ENCODE peak calls at places on chromosome 21, in five cellular contexts. G is H9; V is iPS-NIHi11; H is stimulated activated CD4-positive, alpha-beta T cell treated with anti-CD3 and anti-CD28 coated beads, Interleukin-12 subunit alpha, Interleukin-12 subunit beta, amount 100 ng/mL, for 4 hours; A is kidney glomerular epithelial cell. O is an unnamed sample.

GRCh38 chr21:26945916-26946315 is 21.0 kb downstream of the ADAMTS5 start:
- DNase-seq in A (no peak), H (no peak), G (no peak), V (no peak), O (peak)

GRCh38 chr21:41820384-41821080 is 53.7 kb upstream of the RIPK4 start:
- DNase-seq in V (no peak), G (no peak), H (no peak), A (no peak), O (no peak)

GRCh38 chr21:45972353-45972715 is 9.2 kb upstream of the COL6A1 start:
- DNase-seq in H (no peak), G (no peak), V (no peak), A (no peak), O (peak)

GRCh38 chr21:32410291-32410690 is 2.2 kb upstream of the EVA1C start:
- DNase-seq in G (no peak), A (no peak), V (no peak), H (no peak), O (no peak)

GRCh38 chr21:34574984-34575529 is 39.9 kb downstream of the RCAN1 start:
- DNase-seq in V (no peak), A (no peak), H (no peak), G (no peak), O (no peak)

GRCh38 chr21:39451332-39452206 is at the start of gene SH3BGR:
- DNase-seq in A (no peak), V (peak), H (no peak), G (peak), O (peak)

GRCh38 chr21:41507521-41508414 is at the start of gene TMPRSS2:
- DNase-seq in G (peak), H (no peak), V (peak), A (no peak), O (peak)

GRCh38 chr21:44440241-44441040 is 14.9 kb upstream of the LRRC3 start:
- DNase-seq in G (no peak), H (no peak), V (peak), A (no peak), O (no peak)

GRCh38 chr21:40345700-40346099 is 478.5 kb downstream of the PCP4 start:
- DNase-seq in V (no peak), G (no peak), H (no peak), A (no peak), O (no peak)

GRCh38 chr21:28704746-28705145 is 287.9 kb downstream of the LTN1 start:
- DNase-seq in V (no peak), H (no peak), A (no peak), G (no peak), O (no peak)

O was measured in ELF-1.